ENCODE peak calls at places on chromosomes 12 and 14, in seven cellular contexts. One of them, this sample, is unnamed.
A peak's percentile ranks its signal among the peaks of the same experiment; 100 is the strongest.

GRCh38 chr12:85489194-85489593 is 209.2 kb downstream of the ALX1 start:
- DNase-seq in IMR-90: no peak
- DNase-seq in neuronal stem cell: no peak
- DNase-seq in mesendoderm: no peak
- DNase-seq in H1: no peak
- DNase-seq in H9: no peak
- DNase-seq in trophoblast cell: no peak
- DNase-seq in this sample: no peak

GRCh38 chr12:48027183-48028002 is 23.1 kb upstream of the COL2A1 start:
- DNase-seq in IMR-90: no peak
- DNase-seq in neuronal stem cell: peak; percentile 84
- DNase-seq in mesendoderm: peak; percentile 58
- DNase-seq in H1: no peak
- DNase-seq in H9: no peak
- DNase-seq in trophoblast cell: no peak
- DNase-seq in this sample: no peak

GRCh38 chr14:92600318-92601053 is 86.9 kb downstream of the RIN3 start:
- DNase-seq in IMR-90: peak; percentile 87
- DNase-seq in neuronal stem cell: no peak
- DNase-seq in mesendoderm: no peak
- DNase-seq in H1: no peak
- DNase-seq in H9: no peak
- DNase-seq in trophoblast cell: peak; percentile 18
- DNase-seq in this sample: peak; percentile 93

GRCh38 chr12:52584156-52584682 is 10.6 kb upstream of the KRT74 start:
- DNase-seq in IMR-90: no peak
- DNase-seq in neuronal stem cell: no peak
- DNase-seq in mesendoderm: no peak
- DNase-seq in H1: no peak
- DNase-seq in H9: no peak
- DNase-seq in trophoblast cell: no peak
- DNase-seq in this sample: no peak

GRCh38 chr12:100348657-100349454 is 8.0 kb upstream of the SLC17A8 start:
- DNase-seq in IMR-90: peak; percentile 38
- DNase-seq in neuronal stem cell: peak; percentile 15
- DNase-seq in mesendoderm: peak; percentile 53
- DNase-seq in H1: no peak
- DNase-seq in H9: no peak
- DNase-seq in trophoblast cell: peak; percentile 68
- DNase-seq in this sample: peak; percentile 41

GRCh38 chr12:88958153-88958552 is 377.9 kb upstream of the KITLG start:
- DNase-seq in IMR-90: no peak
- DNase-seq in neuronal stem cell: no peak
- DNase-seq in mesendoderm: no peak
- DNase-seq in H1: no peak
- DNase-seq in H9: peak; percentile 36
- DNase-seq in trophoblast cell: no peak
- DNase-seq in this sample: no peak

GRCh38 chr12:30613119-30613830 is 82.4 kb downstream of the IPO8 start:
- DNase-seq in IMR-90: peak; percentile 58
- DNase-seq in neuronal stem cell: no peak
- DNase-seq in mesendoderm: no peak
- DNase-seq in H1: no peak
- DNase-seq in H9: no peak
- DNase-seq in trophoblast cell: peak; percentile 84
- DNase-seq in this sample: peak; percentile 85

GRCh38 chr14:32565256-32565655 is 236.2 kb downstream of the AKAP6 start:
- DNase-seq in IMR-90: no peak
- DNase-seq in neuronal stem cell: no peak
- DNase-seq in mesendoderm: no peak
- DNase-seq in H1: no peak
- DNase-seq in H9: no peak
- DNase-seq in trophoblast cell: no peak
- DNase-seq in this sample: peak; percentile 29

GRCh38 chr12:51600721-51601120 is 9.7 kb downstream of the SCN8A start:
- DNase-seq in IMR-90: no peak
- DNase-seq in neuronal stem cell: no peak
- DNase-seq in mesendoderm: no peak
- DNase-seq in H1: no peak
- DNase-seq in H9: no peak
- DNase-seq in trophoblast cell: no peak
- DNase-seq in this sample: no peak

GRCh38 chr12:112686373-112686772 is 105.2 kb upstream of the RPH3A start:
- DNase-seq in IMR-90: peak; percentile 3
- DNase-seq in neuronal stem cell: no peak
- DNase-seq in mesendoderm: no peak
- DNase-seq in H1: no peak
- DNase-seq in H9: no peak
- DNase-seq in trophoblast cell: no peak
- DNase-seq in this sample: no peak

GRCh38 chr14:83660597-83660996 is 1869.3 kb upstream of the FLRT2 start:
- DNase-seq in IMR-90: no peak
- DNase-seq in neuronal stem cell: no peak
- DNase-seq in mesendoderm: no peak
- DNase-seq in H1: no peak
- DNase-seq in H9: no peak
- DNase-seq in trophoblast cell: no peak
- DNase-seq in this sample: no peak

GRCh38 chr14:31990183-31990862 is 86.8 kb upstream of the ARHGAP5 start:
- DNase-seq in IMR-90: no peak
- DNase-seq in neuronal stem cell: no peak
- DNase-seq in mesendoderm: peak; percentile 37
- DNase-seq in H1: no peak
- DNase-seq in H9: no peak
- DNase-seq in trophoblast cell: peak; percentile 53
- DNase-seq in this sample: peak; percentile 86

DNA sequence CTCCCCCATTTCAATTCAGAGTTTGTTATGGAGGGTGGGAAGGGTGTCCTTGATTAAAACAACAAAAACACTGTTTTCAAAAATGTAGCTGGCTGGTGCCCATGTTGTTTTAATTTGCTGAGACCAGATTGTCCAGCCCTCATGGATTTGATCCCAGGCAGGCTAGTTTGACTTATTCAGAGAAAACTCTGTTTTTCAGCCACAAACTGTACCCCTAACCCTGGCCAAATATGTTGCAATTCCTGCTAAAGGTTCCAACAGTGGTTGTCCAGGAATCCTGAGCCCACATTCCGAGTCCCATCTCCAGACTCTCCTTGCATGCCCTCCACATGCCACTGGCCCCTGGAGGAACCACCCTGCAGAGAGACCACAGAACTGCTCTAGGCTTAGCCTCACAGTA is 36.0 kb downstream of the MAP1LC3B2 start:
- DNase-seq in IMR-90: no peak
- DNase-seq in neuronal stem cell: no peak
- DNase-seq in mesendoderm: no peak
- DNase-seq in H1: no peak
- DNase-seq in H9: no peak
- DNase-seq in trophoblast cell: no peak
- DNase-seq in this sample: no peak
- H3K18ac ChIP-seq in IMR-90: no peak overlapping the region
- H3K18ac ChIP-seq in neuronal stem cell: no peak overlapping the region
- H3K18ac ChIP-seq in mesendoderm: no peak overlapping the region
- H3K18ac ChIP-seq in H1: no peak overlapping the region
- H3K18ac ChIP-seq in H9: no peak overlapping the region
- H3K18ac ChIP-seq in trophoblast cell: no peak overlapping the region
- H3K18ac ChIP-seq in this sample: no peak overlapping the region

DNA sequence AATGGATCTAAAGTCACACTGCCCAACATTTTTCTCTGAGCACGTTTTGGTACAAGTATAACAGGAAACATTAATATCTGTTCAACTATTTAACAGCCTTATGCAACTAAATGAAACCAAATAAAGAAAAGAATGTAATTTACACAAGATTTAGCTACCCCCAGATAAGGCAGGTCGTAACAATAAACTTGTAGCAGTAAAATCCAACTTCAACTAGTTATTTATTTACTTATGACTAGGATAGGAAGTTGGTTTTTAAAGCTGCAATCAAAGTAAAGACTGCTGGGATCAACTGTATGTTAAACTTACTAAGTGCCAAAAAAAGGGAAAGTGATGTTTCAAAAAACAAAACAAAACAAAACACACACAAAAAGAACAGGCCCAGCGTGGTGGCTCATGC is 30.9 kb downstream of the FERMT2 start:
- DNase-seq in IMR-90: peak; percentile 54
- DNase-seq in neuronal stem cell: no peak
- DNase-seq in mesendoderm: no peak
- DNase-seq in H1: no peak
- DNase-seq in H9: no peak
- DNase-seq in trophoblast cell: no peak
- DNase-seq in this sample: no peak
- H3K27ac ChIP-seq in IMR-90: peak overlapping the region; percentile 56
- H3K27ac ChIP-seq in neuronal stem cell: no peak overlapping the region
- H3K27ac ChIP-seq in mesendoderm: no peak overlapping the region
- H3K27ac ChIP-seq in H1: no peak overlapping the region
- H3K27ac ChIP-seq in H9: no peak overlapping the region
- H3K27ac ChIP-seq in trophoblast cell: no peak overlapping the region
- H3K27ac ChIP-seq in this sample: peak overlapping the region; percentile 81

DNA sequence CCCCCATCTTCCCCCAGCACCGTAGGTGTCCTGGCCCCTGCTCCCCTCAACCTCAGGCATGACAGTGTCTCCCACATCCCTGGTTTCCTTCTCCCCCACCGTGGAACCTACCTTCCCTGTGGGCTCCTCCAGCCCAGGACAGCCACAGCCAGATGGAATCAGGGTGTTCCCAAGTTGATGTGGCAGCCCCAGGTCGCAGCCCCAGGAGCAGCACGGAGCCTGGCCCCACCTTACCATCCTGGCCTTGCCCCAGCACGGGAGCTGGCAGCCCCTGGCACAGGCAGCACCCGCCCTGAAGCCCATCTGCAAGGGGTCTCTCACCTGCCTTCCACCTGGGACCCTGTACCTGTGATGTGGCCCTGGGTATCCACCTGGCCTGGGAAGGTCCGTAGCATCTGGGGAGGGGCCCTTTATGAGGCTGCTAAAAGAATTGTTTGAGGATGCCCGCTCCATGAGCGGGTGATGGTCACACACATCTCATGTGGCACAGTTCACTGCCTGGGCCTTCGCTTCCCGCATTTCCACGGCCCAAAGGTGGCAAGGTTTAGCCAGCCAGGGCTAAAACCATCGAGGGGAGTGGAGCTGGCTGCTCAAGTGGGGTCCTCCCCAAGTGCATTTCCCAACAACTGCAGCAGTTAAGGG is 4.2 kb downstream of the TMEM121 start:
- DNase-seq in IMR-90: no peak
- DNase-seq in neuronal stem cell: no peak
- DNase-seq in mesendoderm: no peak
- DNase-seq in H1: no peak
- DNase-seq in H9: no peak
- DNase-seq in trophoblast cell: no peak
- DNase-seq in this sample: no peak
- H3K18ac ChIP-seq in IMR-90: no peak overlapping the region
- H3K18ac ChIP-seq in neuronal stem cell: peak overlapping the region; percentile 38
- H3K18ac ChIP-seq in mesendoderm: no peak overlapping the region
- H3K18ac ChIP-seq in H1: no peak overlapping the region
- H3K18ac ChIP-seq in H9: no peak overlapping the region
- H3K18ac ChIP-seq in trophoblast cell: no peak overlapping the region
- H3K18ac ChIP-seq in this sample: no peak overlapping the region

GRCh38 chr14:52527052-52527451 is 25.3 kb downstream of the TXNDC16 start:
- DNase-seq in IMR-90: no peak
- DNase-seq in neuronal stem cell: no peak
- DNase-seq in mesendoderm: peak; percentile 28
- DNase-seq in H1: no peak
- DNase-seq in H9: no peak
- DNase-seq in trophoblast cell: no peak
- DNase-seq in this sample: no peak

DNA sequence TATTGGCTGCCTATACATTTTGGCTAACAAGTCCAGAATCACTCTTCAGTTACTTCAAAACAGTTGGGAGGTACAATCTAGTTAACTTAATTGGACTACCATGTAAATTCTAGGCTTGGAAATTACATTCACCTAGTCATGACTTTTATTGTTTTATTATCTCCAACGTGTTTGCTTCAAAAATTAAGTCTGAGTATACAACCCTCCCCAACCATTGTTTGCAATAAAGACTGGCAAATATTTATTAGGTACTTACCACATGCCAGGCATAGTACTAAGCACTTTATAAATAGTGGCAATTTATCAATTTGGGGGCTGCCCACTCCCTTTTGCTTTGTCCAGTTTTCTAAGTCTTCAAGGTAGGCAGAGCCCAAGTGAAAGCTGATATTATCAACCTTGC is 30.3 kb downstream of the TXNDC16 start:
- DNase-seq in IMR-90: no peak
- DNase-seq in neuronal stem cell: no peak
- DNase-seq in mesendoderm: no peak
- DNase-seq in H1: no peak
- DNase-seq in H9: no peak
- DNase-seq in trophoblast cell: no peak
- DNase-seq in this sample: no peak
- H3K27ac ChIP-seq in IMR-90: no peak overlapping the region
- H3K27ac ChIP-seq in neuronal stem cell: no peak overlapping the region
- H3K27ac ChIP-seq in mesendoderm: no peak overlapping the region
- H3K27ac ChIP-seq in H1: no peak overlapping the region
- H3K27ac ChIP-seq in H9: no peak overlapping the region
- H3K27ac ChIP-seq in trophoblast cell: no peak overlapping the region
- H3K27ac ChIP-seq in this sample: no peak overlapping the region

GRCh38 chr14:104286496-104286895 is 148.1 kb downstream of the KIF26A start:
- DNase-seq in IMR-90: no peak
- DNase-seq in neuronal stem cell: no peak
- DNase-seq in mesendoderm: no peak
- DNase-seq in H1: no peak
- DNase-seq in H9: no peak
- DNase-seq in trophoblast cell: no peak
- DNase-seq in this sample: no peak
- H3K18ac ChIP-seq in IMR-90: no peak overlapping the region
- H3K18ac ChIP-seq in neuronal stem cell: no peak overlapping the region
- H3K18ac ChIP-seq in mesendoderm: no peak overlapping the region
- H3K18ac ChIP-seq in H1: no peak overlapping the region
- H3K18ac ChIP-seq in H9: no peak overlapping the region
- H3K18ac ChIP-seq in trophoblast cell: no peak overlapping the region
- H3K18ac ChIP-seq in this sample: no peak overlapping the region

This sample was measured in mesenchymal stem cell.